ENCODE peak calls at places on chromosomes 13 and 19, in eight cellular contexts. J, V, Z, P, C, I, X and K are unnamed samples. For H3K27me3, the result is how much of the 10 kb centered on the place peaks cover.

GRCh38 chr19:10086904-10087256 is 763 bp downstream of the SHFL start:
- DNase-seq in J (no peak), V (peak), Z (no peak), P (no peak), C (peak), I (no peak), X (peak), K (no peak)

GRCh38 chr19:50658438-50659317 is 9.4 kb downstream of the C19orf81 start:
- DNase-seq in J (peak), V (peak), Z (peak), P (peak), C (peak), I (peak), X (peak), K (peak)

GRCh38 chr19:14048439-14049153 is 13.3 kb downstream of the PALM3 start:
- DNase-seq in J (peak), V (no peak), Z (no peak), P (peak), C (peak), I (peak), X (peak), K (peak)

GRCh38 chr19:1116726-1117581 is 13.2 kb downstream of the GPX4 start:
- DNase-seq in J (no peak), V (no peak), Z (no peak), P (peak), C (no peak), I (no peak), X (peak), K (no peak)

GRCh38 chr13:110036060-110036459 is 249.7 kb upstream of the IRS2 start:
- DNase-seq in J (no peak), V (no peak), Z (no peak), P (no peak), C (no peak), I (no peak), X (no peak), K (no peak)

GRCh38 chr19:3855321-3855720 is 13.5 kb downstream of the ZFR2 start:
- DNase-seq in J (peak), V (no peak), Z (no peak), P (no peak), C (no peak), I (no peak), X (no peak), K (no peak)

GRCh38 chr19:51514866-51515481 is 13.4 kb upstream of the SIGLEC12 start:
- DNase-seq in J (peak), V (no peak), Z (peak), P (no peak), C (peak), I (peak), X (no peak), K (peak)

GRCh38 chr13:27406178-27406939 is 18.1 kb upstream of the GTF3A start:
- DNase-seq in J (peak), V (no peak), Z (peak), P (no peak), C (peak), I (peak), X (no peak), K (peak)

GRCh38 chr13:100266026-100266425 is 177.1 kb downstream of the PCCA start:
- DNase-seq in J (no peak), V (no peak), Z (no peak), P (no peak), C (no peak), I (no peak), X (no peak), K (no peak)

GRCh38 chr13:33069365-33069764 is 53.1 kb downstream of the KL start:
- DNase-seq in J (peak), V (no peak), Z (peak), P (no peak), C (no peak), I (no peak), X (no peak), K (no peak)

GRCh38 chr13:64740493-64740892 is 2489.6 kb downstream of the PCDH9 start:
- DNase-seq in J (no peak), V (no peak), Z (no peak), P (no peak), C (no peak), I (no peak), X (no peak), K (no peak)

GRCh38 chr19:49818691-49819331 is 722 bp downstream of the MED25 start:
- DNase-seq in J (no peak), V (no peak), Z (no peak), P (no peak), C (peak), I (no peak), X (no peak), K (no peak)

GRCh38 chr19:5826531-5827341 is 12.8 kb downstream of the FUT6 start:
- DNase-seq in J (peak), V (no peak), Z (peak), P (peak), C (peak), I (peak), X (no peak), K (no peak)

GRCh38 chr19:43624933-43625332 is 5.5 kb upstream of the ZNF428 start:
- DNase-seq in J (no peak), V (no peak), Z (peak), P (peak), C (peak), I (peak), X (peak), K (peak)

GRCh38 chr13:26022538-26023292 is 29.1 kb downstream of the SHISA2 start:
- DNase-seq in J (peak), V (no peak), Z (peak), P (no peak), C (no peak), I (no peak), X (peak), K (no peak)

GRCh38 chr19:53432088-53432661 is 391 bp downstream of the ZNF761 start:
- DNase-seq in J (peak), V (peak), Z (peak), P (peak), C (peak), I (peak), X (peak), K (peak)

GRCh38 chr19:52635786-52636570 is 2.2 kb downstream of the ZNF83 start:
- DNase-seq in J (no peak), V (no peak), Z (no peak), P (no peak), C (no peak), I (no peak), X (no peak), K (no peak)

GRCh38 chr13:73480784-73481183 is 422.0 kb downstream of the KLF5 start:
- DNase-seq in J (no peak), V (no peak), Z (no peak), P (no peak), C (no peak), I (no peak), X (no peak), K (no peak)

GRCh38 chr13:107650081-107650701 is 565.1 kb downstream of the LIG4 start:
- DNase-seq in J (peak), V (no peak), Z (peak), P (peak), C (peak), I (peak), X (peak), K (no peak)

GRCh38 chr13:21849323-21849722 is 178.4 kb downstream of the FGF9 start:
- DNase-seq in J (peak), V (no peak), Z (peak), P (peak), C (peak), I (peak), X (no peak), K (peak)

GRCh38 chr13:109381546-109382180 is 404.7 kb downstream of the IRS2 start:
- DNase-seq in J (no peak), V (no peak), Z (peak), P (no peak), C (no peak), I (no peak), X (no peak), K (no peak)

GRCh38 chr19:44141191-44142013 is at the start of gene ZNF234:
- DNase-seq in J (peak), V (peak), Z (peak), P (peak), C (peak), I (peak), X (peak), K (peak)

GRCh38 chr13:98570929-98571372 is 6.0 kb downstream of the STK24 start:
- DNase-seq in J (peak), V (peak), Z (no peak), P (no peak), C (no peak), I (peak), X (no peak), K (peak)

GRCh38 chr19:31233288-31233687 is 115.9 kb downstream of the TSHZ3 start:
- DNase-seq in J (no peak), V (no peak), Z (no peak), P (no peak), C (no peak), I (no peak), X (no peak), K (no peak)

DNA sequence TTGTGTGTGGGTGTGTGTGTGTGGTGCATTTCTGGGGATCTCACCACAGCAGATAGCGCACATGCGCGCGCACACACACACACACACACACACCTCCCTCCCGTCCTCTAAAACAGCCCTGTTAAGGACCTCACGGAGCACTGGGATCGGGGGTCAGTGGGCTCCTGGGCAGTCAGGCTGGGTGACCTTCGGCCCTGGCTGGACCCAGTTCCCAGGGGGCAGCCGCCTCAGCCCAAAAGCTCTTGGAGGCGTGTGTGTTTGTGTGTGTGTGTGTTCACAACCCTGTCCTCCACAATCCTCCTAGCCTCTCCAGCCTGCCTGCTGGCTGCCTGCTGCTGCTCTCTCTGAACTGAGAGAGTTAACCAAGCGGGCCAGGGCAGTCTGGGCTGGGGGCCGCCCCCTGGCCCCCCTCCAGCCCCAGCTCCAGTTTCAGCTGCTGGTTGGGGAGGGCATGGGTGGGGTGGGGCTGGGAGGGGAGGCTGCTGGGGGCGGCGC is 272 bp upstream of the FXYD1 start:
- DNase-seq in J (no peak), V (peak), Z (peak), P (no peak), C (no peak), I (no peak), X (peak), K (no peak)
- H3K27ac ChIP-seq in J (no peak), V (peak), Z (peak), P (no peak), C (no peak), I (no peak), X (peak), K (no peak)

GRCh38 chr13:50129923-50130685 is 114.9 kb downstream of the KCNRG start:
- DNase-seq in J (peak), V (no peak), Z (peak), P (peak), C (peak), I (no peak), X (peak), K (peak)
- H3K27me3 ChIP-seq in J (under half), V (under half), Z (under half), P (half or more), C (half or more), I (under half), X (under half), K (under half)

DNA sequence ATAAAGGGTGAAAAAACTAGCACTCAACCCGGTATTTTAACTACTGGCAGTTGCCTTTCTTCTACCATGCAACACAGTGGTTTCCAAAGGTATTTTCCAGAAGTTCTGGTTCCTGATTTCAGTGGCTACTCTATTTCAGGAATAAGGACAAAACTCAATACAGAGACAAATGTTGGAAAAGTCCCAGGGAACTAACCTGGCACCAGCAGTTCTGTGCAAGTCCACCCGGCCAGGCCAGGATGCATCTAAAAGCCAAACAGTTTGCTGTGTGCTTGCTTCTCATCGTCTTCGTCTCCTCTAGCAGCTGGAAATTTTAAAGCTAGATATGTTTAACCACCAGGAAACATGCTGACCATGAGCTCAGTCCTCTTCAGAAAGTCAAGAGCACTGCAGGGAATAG is 52.5 kb downstream of the FOXO1 start:
- DNase-seq in J (no peak), V (no peak), Z (no peak), P (no peak), C (no peak), I (no peak), X (no peak), K (no peak)
- H3K27ac ChIP-seq in J (no peak), V (no peak), Z (no peak), P (no peak), C (no peak), I (no peak), X (peak), K (peak)

GRCh38 chr13:44757671-44758070 is 181.5 kb upstream of the TSC22D1 start:
- DNase-seq in J (no peak), V (no peak), Z (no peak), P (no peak), C (no peak), I (no peak), X (no peak), K (no peak)
- H3K27me3 ChIP-seq in J (under half), V (under half), Z (under half), P (under half), C (under half), I (under half), X (under half), K (under half)